ENCODE peak calls at places on chromosomes 12 and 14, in nine cellular contexts. Z is stomach, I is fibroblast of pulmonary artery, P is uterus, G is psoas muscle, J is neural progenitor cell, X is A673, N is Peyer's patch, U is lower leg skin. T is an unnamed sample.

GRCh38 chr12:66149702-66150398 is 19.3 kb upstream of the LLPH start:
- DNase-seq in J (no peak), P (no peak), G (no peak), I (no peak), N (no peak), Z (peak), X (peak), U (no peak), T (no peak)

GRCh38 chr14:30855345-30856037 is 18.9 kb upstream of the COCH start:
- DNase-seq in I (no peak), N (no peak), U (no peak), G (no peak), P (no peak), J (no peak), Z (no peak), X (no peak), T (no peak)

GRCh38 chr12:130026608-130027176 is 122.9 kb upstream of the TMEM132D start:
- DNase-seq in G (no peak), U (no peak), N (peak), J (peak), X (peak), P (no peak), I (no peak), Z (peak), T (no peak)

GRCh38 chr14:85620937-85621336 is 91.0 kb downstream of the FLRT2 start:
- DNase-seq in P (no peak), Z (no peak), X (no peak), G (no peak), I (no peak), U (no peak), J (no peak), N (no peak), T (no peak)

GRCh38 chr12:129871991-129872969 is 31.5 kb downstream of the TMEM132D start:
- DNase-seq in J (peak), I (no peak), G (no peak), Z (no peak), U (no peak), P (no peak), N (no peak), X (peak), T (no peak)

GRCh38 chr12:49662998-49663843 is 39.9 kb downstream of the PRPF40B start:
- DNase-seq in I (peak), Z (no peak), J (no peak), X (peak), P (peak), U (no peak), G (peak), N (peak), T (no peak)

GRCh38 chr14:72892103-72892878 is 1.6 kb downstream of the DPF3 start:
- DNase-seq in G (no peak), N (peak), P (no peak), X (peak), Z (no peak), U (no peak), I (peak), J (peak), T (no peak)

GRCh38 chr14:50001146-50001998 is 108.5 kb downstream of the ARF6 start:
- DNase-seq in U (peak), P (peak), N (peak), X (no peak), G (peak), Z (peak), I (peak), J (no peak), T (no peak)

GRCh38 chr12:120964298-120964697 is 14.0 kb upstream of the HNF1A start:
- DNase-seq in X (no peak), I (no peak), G (no peak), P (no peak), J (no peak), Z (no peak), U (no peak), N (no peak), T (no peak)

GRCh38 chr12:103955811-103956514 is 9.7 kb upstream of the TDG start:
- DNase-seq in J (peak), I (no peak), P (no peak), G (no peak), U (no peak), X (no peak), N (no peak), Z (no peak), T (no peak)

GRCh38 chr12:91109148-91109564 is 2.1 kb downstream of the LUM start:
- DNase-seq in U (peak), P (peak), J (peak), Z (peak), I (peak), N (peak), X (peak), G (peak), T (no peak)

GRCh38 chr14:75279153-75279738 is 618 bp downstream of the FOS start:
- DNase-seq in Z (no peak), U (peak), G (peak), P (peak), N (peak), X (peak), J (peak), I (peak), T (no peak)

GRCh38 chr12:66962316-66962715 is 283.4 kb upstream of the GRIP1 start:
- DNase-seq in X (peak), G (no peak), Z (no peak), P (no peak), J (no peak), I (no peak), U (no peak), N (no peak), T (no peak)

GRCh38 chr12:107515446-107515958 is 170.1 kb upstream of the PWP1 start:
- DNase-seq in X (peak), Z (no peak), P (no peak), N (peak), J (no peak), U (peak), G (peak), I (peak), T (no peak)

GRCh38 chr12:56081393-56082347 is 1.7 kb downstream of the ERBB3 start:
- DNase-seq in I (no peak), N (peak), P (no peak), Z (peak), X (no peak), G (no peak), J (peak), U (no peak), T (no peak)

GRCh38 chr12:46872135-46872534 is 46.3 kb upstream of the SLC38A4 start:
- DNase-seq in J (no peak), Z (no peak), I (no peak), P (no peak), X (no peak), N (no peak), U (no peak), G (no peak), T (no peak)

GRCh38 chr14:65356327-65356836 is 56.1 kb upstream of the FUT8 start:
- DNase-seq in P (no peak), I (peak), G (no peak), U (no peak), J (no peak), N (peak), X (peak), Z (peak), T (no peak)

GRCh38 chr14:70692210-70692609 is 50.5 kb downstream of the TTC9 start:
- DNase-seq in N (peak), I (no peak), X (no peak), J (no peak), G (peak), Z (peak), U (no peak), P (no peak), T (no peak)

GRCh38 chr14:72700338-72701231 is 193.3 kb downstream of the DPF3 start:
- DNase-seq in U (no peak), X (no peak), Z (no peak), I (no peak), J (no peak), G (no peak), P (no peak), N (no peak), T (no peak)

GRCh38 chr12:27901959-27902358 is 70.6 kb downstream of the PTHLH start:
- DNase-seq in N (no peak), J (no peak), Z (no peak), G (no peak), I (peak), U (no peak), X (no peak), P (no peak), T (no peak)

GRCh38 chr12:46571593-46571992 is 199.0 kb upstream of the SLC38A2 start:
- DNase-seq in X (no peak), G (no peak), U (no peak), Z (no peak), P (no peak), N (no peak), J (no peak), I (no peak), T (no peak)

GRCh38 chr14:104678346-104678745 is 11.1 kb upstream of the INF2 start:
- DNase-seq in Z (no peak), J (peak), X (peak), I (no peak), U (no peak), G (no peak), P (peak), N (no peak), T (no peak)

GRCh38 chr12:104285740-104286537 is 17.6 kb upstream of the EID3 start:
- DNase-seq in J (no peak), X (no peak), U (no peak), P (no peak), G (no peak), I (peak), N (no peak), Z (peak), T (no peak)

GRCh38 chr12:79174656-79175055 is 310.1 kb downstream of the SYT1 start:
- DNase-seq in N (no peak), U (no peak), P (no peak), X (peak), I (peak), Z (no peak), G (no peak), J (no peak), T (no peak)

GRCh38 chr12:80892597-80893445 is 44.9 kb downstream of the LIN7A start:
- DNase-seq in U (no peak), N (no peak), I (no peak), X (peak), J (no peak), P (no peak), G (no peak), Z (no peak), T (no peak)

GRCh38 chr12:24488091-24488596 is 460.8 kb downstream of the BCAT1 start:
- DNase-seq in G (peak), N (no peak), J (no peak), P (no peak), I (no peak), Z (no peak), U (no peak), X (no peak), T (no peak)

GRCh38 chr14:52339262-52339661 is 25.1 kb downstream of the PTGER2 start:
- DNase-seq in U (no peak), J (no peak), I (no peak), G (no peak), P (no peak), X (no peak), Z (no peak), N (no peak), T (no peak)

GRCh38 chr12:6230321-6231110 is 30.3 kb downstream of the CD9 start:
- DNase-seq in U (peak), P (peak), I (peak), X (no peak), N (peak), J (no peak), G (peak), Z (peak), T (peak)

GRCh38 chr12:57842342-57843294 is 3.9 kb downstream of the CTDSP2 start:
- DNase-seq in U (no peak), P (no peak), N (no peak), G (no peak), J (peak), I (no peak), X (peak), Z (no peak), T (no peak)

GRCh38 chr14:99393059-99393655 is 87.5 kb downstream of the SETD3 start:
- DNase-seq in Z (peak), J (peak), U (no peak), N (peak), X (peak), G (no peak), P (no peak), I (peak), T (no peak)

GRCh38 chr12:1803736-1804135 is 16.6 kb upstream of the LRTM2 start:
- DNase-seq in G (no peak), J (no peak), U (peak), N (peak), Z (no peak), I (no peak), X (no peak), P (peak), T (no peak)

GRCh38 chr12:38711055-38711454 is 194.3 kb downstream of the CPNE8 start:
- DNase-seq in Z (no peak), J (no peak), X (no peak), G (no peak), I (peak), N (no peak), U (no peak), P (no peak), T (no peak)

GRCh38 chr12:124917841-124918621 is 3.6 kb upstream of the UBC start:
- DNase-seq in I (no peak), J (no peak), N (no peak), Z (no peak), U (no peak), X (no peak), G (no peak), P (no peak), T (no peak)

GRCh38 chr14:29927596-29928341 is at the start of gene PRKD1:
- DNase-seq in U (peak), P (peak), Z (peak), G (peak), I (peak), N (peak), X (peak), J (peak), T (no peak)

GRCh38 chr12:56257491-56258067 is 605 bp downstream of the ANKRD52 start:
- DNase-seq in Z (no peak), X (peak), U (peak), J (peak), N (no peak), I (no peak), P (no peak), G (no peak), T (no peak)

GRCh38 chr12:52181757-52182156 is 10.1 kb downstream of the KRT80 start:
- DNase-seq in Z (no peak), I (peak), U (no peak), J (peak), X (peak), P (no peak), N (no peak), G (no peak), T (no peak)

GRCh38 chr12:126369487-126370463 is 1304.5 kb downstream of the AACS start:
- DNase-seq in Z (no peak), G (no peak), J (no peak), P (no peak), X (peak), U (no peak), N (no peak), I (peak), T (no peak)

GRCh38 chr12:106248177-106248848 is 493 bp upstream of the CKAP4 start:
- DNase-seq in N (peak), U (peak), I (peak), P (peak), Z (peak), J (peak), G (peak), X (peak), T (no peak)
- H3K4me3 ChIP-seq in N (peak), U (peak), I (peak), P (peak), Z (peak), J (peak), G (peak), X (peak), T (peak)

GRCh38 chr12:122917508-122918227 is 21.7 kb upstream of the VPS37B start:
- DNase-seq in G (peak), I (peak), X (no peak), J (no peak), U (no peak), Z (peak), N (peak), P (no peak), T (no peak)
- H3K4me3 ChIP-seq in G (peak), I (no peak), X (no peak), J (no peak), U (no peak), Z (no peak), N (no peak), P (no peak), T (no peak)

DNA sequence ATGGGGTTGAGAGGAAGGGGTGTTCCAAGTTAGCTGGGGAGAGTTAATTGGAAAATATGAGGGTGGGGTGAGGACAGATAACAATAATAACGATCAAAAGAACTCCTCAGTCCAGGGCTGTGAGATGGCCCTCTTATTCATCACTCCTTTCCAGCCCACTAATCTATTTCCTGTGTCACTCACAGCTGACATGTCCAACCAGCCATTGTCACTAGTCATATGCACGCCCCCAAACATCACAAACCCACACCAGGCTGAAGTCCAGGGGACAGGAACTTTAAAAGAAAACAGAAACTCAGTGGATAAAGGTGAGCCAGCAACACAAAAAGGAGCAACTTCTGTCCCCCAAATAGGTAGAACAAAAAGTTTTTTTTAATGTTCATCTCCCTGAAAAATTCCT is 910 bp downstream of the CALCOCO1 start:
- DNase-seq in G (no peak), X (no peak), U (no peak), N (no peak), P (no peak), J (no peak), Z (no peak), I (no peak), T (no peak)
- H3K4me3 ChIP-seq in G (peak), X (peak), U (peak), N (peak), P (peak), J (peak), Z (peak), I (peak), T (peak)

DNA sequence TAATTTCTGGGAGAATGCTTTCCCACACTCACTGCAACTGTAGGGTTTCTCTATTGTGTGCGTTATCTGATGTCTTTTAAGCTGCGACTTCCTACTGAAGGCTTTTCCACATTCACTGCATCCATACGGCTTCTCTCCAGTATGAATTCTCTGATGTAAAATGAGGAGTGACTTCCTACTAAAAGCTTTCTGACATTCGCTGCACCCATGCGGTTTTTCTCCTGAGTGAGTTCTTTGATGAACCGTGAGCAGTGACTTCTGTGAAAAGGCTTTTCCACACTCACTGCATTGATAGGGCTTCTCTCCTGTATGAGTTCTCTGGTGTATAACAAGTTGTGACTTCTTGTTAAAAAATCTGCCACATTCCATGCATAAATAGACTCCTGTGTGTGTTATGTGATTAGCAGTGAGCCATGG is 29.7 kb downstream of the ZNF605 start:
- DNase-seq in P (no peak), X (no peak), U (no peak), G (no peak), N (no peak), Z (no peak), I (no peak), J (no peak), T (no peak)
- H3K4me3 ChIP-seq in P (no peak), X (no peak), U (no peak), G (no peak), N (no peak), Z (no peak), I (no peak), J (peak), T (no peak)

GRCh38 chr14:96421236-96421635 is 29.3 kb downstream of the AK7 start:
- DNase-seq in I (peak), J (no peak), U (no peak), G (no peak), X (no peak), Z (no peak), N (no peak), P (no peak), T (no peak)
- H3K4me3 ChIP-seq in I (no peak), J (no peak), U (no peak), G (no peak), X (no peak), Z (no peak), N (no peak), P (no peak), T (no peak)

GRCh38 chr14:96254696-96255095 is 1.3 kb upstream of the BDKRB1 start:
- DNase-seq in U (no peak), Z (no peak), G (no peak), J (no peak), X (no peak), I (no peak), P (no peak), N (no peak), T (no peak)

GRCh38 chr14:96257056-96257455 is 1.0 kb downstream of the BDKRB1 start:
- DNase-seq in J (no peak), Z (no peak), N (no peak), X (no peak), G (no peak), U (no peak), I (no peak), P (no peak), T (no peak)

GRCh38 chr14:96257900-96258299 is 1.9 kb downstream of the BDKRB1 start:
- DNase-seq in J (no peak), I (no peak), G (no peak), P (no peak), X (no peak), Z (no peak), N (no peak), U (no peak), T (no peak)

GRCh38 chr14:96255501-96256366 is at the start of gene BDKRB1:
- DNase-seq in U (no peak), J (no peak), X (no peak), G (no peak), I (peak), P (no peak), N (no peak), Z (no peak), T (no peak)

GRCh38 chr14:96256420-96256819 is 410 bp downstream of the BDKRB1 start:
- DNase-seq in X (no peak), J (no peak), Z (no peak), N (no peak), G (no peak), I (no peak), U (no peak), P (no peak), T (no peak)
- H3K4me3 ChIP-seq in X (no peak), J (no peak), Z (no peak), N (no peak), G (no peak), I (peak), U (no peak), P (no peak), T (peak)